ENCODE peak calls at places on chromosome 15, in four cellular contexts. One of them, this sample, is unnamed.

GRCh38 chr15:88490036-88490435 is 22.5 kb downstream of the MRPS11 start:
- DNase-seq in IMR-90: no peak
- DNase-seq in H1: no peak
- DNase-seq in mesenchymal stem cell: no peak
- DNase-seq in this sample: no peak

GRCh38 chr15:28106294-28107110 is 7.4 kb upstream of the OCA2 start:
- DNase-seq in IMR-90: no peak
- DNase-seq in H1: no peak
- DNase-seq in mesenchymal stem cell: peak; percentile 8
- DNase-seq in this sample: no peak

GRCh38 chr15:89781055-89781454 is 4.9 kb downstream of the MESP2 start:
- DNase-seq in IMR-90: no peak
- DNase-seq in H1: no peak
- DNase-seq in mesenchymal stem cell: no peak
- DNase-seq in this sample: no peak

GRCh38 chr15:93040288-93041158 is 48.5 kb downstream of the RGMA start:
- DNase-seq in IMR-90: no peak
- DNase-seq in H1: no peak
- DNase-seq in mesenchymal stem cell: no peak
- DNase-seq in this sample: no peak

GRCh38 chr15:75024102-75024636 is 779 bp downstream of the PPCDC start:
- DNase-seq in IMR-90: peak; percentile 22
- DNase-seq in H1: no peak
- DNase-seq in mesenchymal stem cell: peak; percentile 42
- DNase-seq in this sample: no peak

GRCh38 chr15:57281357-57281756 is 94.9 kb upstream of the CGNL1 start:
- DNase-seq in IMR-90: no peak
- DNase-seq in H1: no peak
- DNase-seq in mesenchymal stem cell: no peak
- DNase-seq in this sample: no peak

GRCh38 chr15:75713338-75713895 is 769 bp upstream of the CSPG4 start:
- DNase-seq in IMR-90: peak; percentile 49
- DNase-seq in H1: no peak
- DNase-seq in mesenchymal stem cell: peak; percentile 38
- DNase-seq in this sample: no peak

GRCh38 chr15:60423540-60423939 is 25.8 kb upstream of the ANXA2 start:
- DNase-seq in IMR-90: peak; percentile 92
- DNase-seq in H1: no peak
- DNase-seq in mesenchymal stem cell: peak; percentile 91
- DNase-seq in this sample: peak; percentile 46

GRCh38 chr15:41716864-41717263 is 56.7 kb downstream of the MGA start:
- DNase-seq in IMR-90: no peak
- DNase-seq in H1: no peak
- DNase-seq in mesenchymal stem cell: no peak
- DNase-seq in this sample: no peak

GRCh38 chr15:63440756-63441155 is 59.1 kb upstream of the CA12 start:
- DNase-seq in IMR-90: no peak
- DNase-seq in H1: no peak
- DNase-seq in mesenchymal stem cell: no peak
- DNase-seq in this sample: no peak

GRCh38 chr15:48402778-48403177 is 71.5 kb downstream of the DUT start:
- DNase-seq in IMR-90: no peak
- DNase-seq in H1: no peak
- DNase-seq in mesenchymal stem cell: no peak
- DNase-seq in this sample: no peak

GRCh38 chr15:74723754-74724334 is 1.5 kb downstream of the CYP1A1 start:
- DNase-seq in IMR-90: peak; percentile 46
- DNase-seq in H1: peak; percentile 49
- DNase-seq in mesenchymal stem cell: peak; percentile 80
- DNase-seq in this sample: peak; percentile 82

GRCh38 chr15:100572362-100572983 is 29.5 kb downstream of the LINS1 start:
- DNase-seq in IMR-90: peak; percentile 23
- DNase-seq in H1: no peak
- DNase-seq in mesenchymal stem cell: peak; percentile 11
- DNase-seq in this sample: no peak

GRCh38 chr15:76844096-76844495 is 61.0 kb downstream of the SCAPER start:
- DNase-seq in IMR-90: peak; percentile 10
- DNase-seq in H1: no peak
- DNase-seq in mesenchymal stem cell: peak; percentile 26
- DNase-seq in this sample: no peak

GRCh38 chr15:90644946-90645725 is 72.0 kb upstream of the BLM start:
- DNase-seq in IMR-90: no peak
- DNase-seq in H1: no peak
- DNase-seq in mesenchymal stem cell: no peak
- DNase-seq in this sample: no peak

GRCh38 chr15:42081463-42081830 is 12.9 kb downstream of the PLA2G4D start:
- DNase-seq in IMR-90: no peak
- DNase-seq in H1: peak; percentile 41
- DNase-seq in mesenchymal stem cell: no peak
- DNase-seq in this sample: no peak

GRCh38 chr15:47407692-47408091 is 309.6 kb upstream of the SEMA6D start:
- DNase-seq in IMR-90: no peak
- DNase-seq in H1: peak; percentile 53
- DNase-seq in mesenchymal stem cell: no peak
- DNase-seq in this sample: no peak

GRCh38 chr15:29322407-29322806 is 52.8 kb upstream of the NSMCE3 start:
- DNase-seq in IMR-90: peak; percentile 35
- DNase-seq in H1: no peak
- DNase-seq in mesenchymal stem cell: peak; percentile 2
- DNase-seq in this sample: no peak

GRCh38 chr15:80561500-80561899 is 133.6 kb upstream of the ABHD17C start:
- DNase-seq in IMR-90: peak; percentile 19
- DNase-seq in H1: no peak
- DNase-seq in mesenchymal stem cell: peak; percentile 27
- DNase-seq in this sample: no peak

GRCh38 chr15:72800819-72801481 is 17.4 kb upstream of the ADPGK start:
- DNase-seq in IMR-90: peak; percentile 65
- DNase-seq in H1: no peak
- DNase-seq in mesenchymal stem cell: peak; percentile 71
- DNase-seq in this sample: no peak

GRCh38 chr15:34101366-34102174 is at the start of the genes EMC7 and PGBD4:
- DNase-seq in IMR-90: peak; percentile 100
- DNase-seq in H1: peak; percentile 99
- DNase-seq in mesenchymal stem cell: peak; percentile 100
- DNase-seq in this sample: peak; percentile 96

GRCh38 chr15:83659011-83659811 is 5.3 kb downstream of the ADAMTSL3 start:
- DNase-seq in IMR-90: no peak
- DNase-seq in H1: no peak
- DNase-seq in mesenchymal stem cell: no peak
- DNase-seq in this sample: no peak

GRCh38 chr15:49242820-49243219 is 72.8 kb downstream of the GALK2 start:
- DNase-seq in IMR-90: peak; percentile 95
- DNase-seq in H1: no peak
- DNase-seq in mesenchymal stem cell: peak; percentile 91
- DNase-seq in this sample: no peak

GRCh38 chr15:100727291-100727851 is 125.0 kb downstream of the ASB7 start:
- DNase-seq in IMR-90: no peak
- DNase-seq in H1: peak; percentile 38
- DNase-seq in mesenchymal stem cell: no peak
- DNase-seq in this sample: no peak

GRCh38 chr15:57146394-57147140 is 228.1 kb downstream of the TCF12 start:
- DNase-seq in IMR-90: peak; percentile 73
- DNase-seq in H1: no peak
- DNase-seq in mesenchymal stem cell: peak; percentile 62
- DNase-seq in this sample: no peak

GRCh38 chr15:57259511-57260143 is 116.7 kb upstream of the CGNL1 start:
- DNase-seq in IMR-90: no peak
- DNase-seq in H1: peak; percentile 61
- DNase-seq in mesenchymal stem cell: no peak
- DNase-seq in this sample: peak; percentile 58

GRCh38 chr15:93566777-93567176 is 477.8 kb upstream of the RGMA start:
- DNase-seq in IMR-90: no peak
- DNase-seq in H1: no peak
- DNase-seq in mesenchymal stem cell: no peak
- DNase-seq in this sample: no peak

GRCh38 chr15:38029741-38030140 is 95.3 kb downstream of the TMCO5A start:
- DNase-seq in IMR-90: peak; percentile 86
- DNase-seq in H1: no peak
- DNase-seq in mesenchymal stem cell: no peak
- DNase-seq in this sample: no peak

GRCh38 chr15:28098360-28098765 is 752 bp downstream of the OCA2 start:
- DNase-seq in IMR-90: no peak
- DNase-seq in H1: no peak
- DNase-seq in mesenchymal stem cell: no peak
- DNase-seq in this sample: no peak

DNA sequence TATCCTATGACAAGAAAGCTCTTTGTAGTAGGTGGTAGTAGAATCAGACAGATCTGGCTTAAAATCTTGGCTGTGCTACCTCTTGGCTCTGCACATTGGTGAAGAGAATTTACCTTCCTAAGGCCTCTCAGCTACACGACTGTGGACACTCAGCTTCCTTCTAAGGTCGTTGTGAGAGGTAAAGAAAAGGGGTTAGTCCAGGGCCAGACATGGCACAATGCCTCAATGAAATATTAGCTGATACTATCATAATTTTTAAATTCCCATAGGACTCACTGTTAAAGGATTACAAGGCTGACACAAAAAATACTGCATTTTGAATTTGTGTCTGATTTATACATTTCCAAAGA is 80.4 kb downstream of the IGF1R start:
- DNase-seq in IMR-90: no peak
- DNase-seq in H1: no peak
- DNase-seq in mesenchymal stem cell: no peak
- DNase-seq in this sample: no peak
- H4K91ac ChIP-seq in IMR-90: peak overlapping the region; percentile 96
- H4K91ac ChIP-seq in H1: no peak overlapping the region
- H4K91ac ChIP-seq in mesenchymal stem cell: peak overlapping the region; percentile 91
- H4K91ac ChIP-seq in this sample: no peak overlapping the region

DNA sequence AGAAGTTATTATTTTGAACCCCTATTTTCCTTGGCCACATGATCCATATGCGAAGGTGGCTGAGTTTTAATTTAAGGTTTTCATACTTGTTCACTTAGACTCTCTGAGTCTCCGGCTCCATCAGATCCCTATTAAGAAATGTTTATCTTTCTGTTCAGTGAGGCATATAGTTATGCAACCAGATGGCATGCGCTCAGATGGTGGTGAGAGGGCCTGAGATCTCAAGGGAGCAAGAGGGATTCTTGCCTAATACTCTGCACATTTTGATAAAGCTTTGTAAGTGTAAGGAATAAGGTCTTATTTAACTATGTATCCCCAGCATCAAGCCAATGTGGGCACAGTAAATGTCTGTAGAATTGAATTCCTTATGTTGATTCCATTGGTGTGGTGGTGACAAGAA is 78.9 kb upstream of the DPH6 start:
- DNase-seq in IMR-90: peak; percentile 92
- DNase-seq in H1: no peak
- DNase-seq in mesenchymal stem cell: peak; percentile 84
- DNase-seq in this sample: no peak
- H3K9ac ChIP-seq in IMR-90: no peak overlapping the region
- H3K9ac ChIP-seq in H1: no peak overlapping the region
- H3K9ac ChIP-seq in mesenchymal stem cell: peak overlapping the region; percentile 18
- H3K9ac ChIP-seq in this sample: no peak overlapping the region

DNA sequence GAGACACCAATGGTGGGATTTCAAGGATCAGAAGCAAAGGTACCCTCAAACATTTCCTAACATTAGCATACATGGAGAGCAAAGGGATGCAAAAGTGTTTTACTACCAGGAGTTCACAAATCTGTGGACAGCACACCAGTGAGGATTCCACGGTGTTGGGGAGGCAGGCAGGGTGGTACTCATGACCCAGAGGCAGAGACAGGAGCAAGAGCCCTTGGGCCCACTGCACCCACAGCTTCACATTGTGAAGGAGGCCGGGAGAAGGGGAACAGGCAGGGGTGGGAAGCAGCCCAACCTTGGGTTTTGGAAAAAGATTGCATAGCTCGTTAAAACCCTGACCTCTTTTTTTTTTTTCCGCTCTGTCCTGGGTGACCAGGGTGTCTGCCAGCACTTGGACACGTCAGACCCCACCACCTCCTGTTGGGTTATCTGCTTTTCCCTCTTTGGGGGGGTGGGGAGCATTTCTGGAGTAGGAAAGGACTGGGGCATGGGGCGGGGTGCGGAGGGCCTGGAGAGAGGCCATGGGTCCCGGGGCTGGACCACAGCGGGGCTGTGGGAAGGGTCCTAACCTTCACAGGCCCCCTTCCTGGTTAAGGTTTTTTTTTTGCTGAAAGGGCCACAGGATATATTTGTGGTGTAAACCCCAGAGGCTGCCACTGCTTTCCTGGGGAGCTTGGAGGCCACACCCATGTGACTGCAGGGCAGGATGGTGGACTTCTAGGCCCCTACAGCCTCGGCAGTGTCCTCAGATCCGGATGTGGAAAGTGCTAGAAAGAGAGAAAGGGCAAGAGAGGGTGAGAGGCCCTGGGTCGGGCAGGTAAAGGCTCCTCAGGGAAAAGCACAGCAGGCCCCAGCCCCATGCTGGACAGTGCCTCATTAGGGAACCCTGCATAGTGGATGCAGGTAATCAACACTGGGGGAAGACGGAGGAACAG is 12.5 kb downstream of the SH2D7 start:
- DNase-seq in IMR-90: no peak
- DNase-seq in H1: no peak
- DNase-seq in mesenchymal stem cell: no peak
- DNase-seq in this sample: no peak
- H4K91ac ChIP-seq in IMR-90: no peak overlapping the region
- H4K91ac ChIP-seq in H1: no peak overlapping the region
- H4K91ac ChIP-seq in mesenchymal stem cell: peak overlapping the region; percentile 7
- H4K91ac ChIP-seq in this sample: no peak overlapping the region

DNA sequence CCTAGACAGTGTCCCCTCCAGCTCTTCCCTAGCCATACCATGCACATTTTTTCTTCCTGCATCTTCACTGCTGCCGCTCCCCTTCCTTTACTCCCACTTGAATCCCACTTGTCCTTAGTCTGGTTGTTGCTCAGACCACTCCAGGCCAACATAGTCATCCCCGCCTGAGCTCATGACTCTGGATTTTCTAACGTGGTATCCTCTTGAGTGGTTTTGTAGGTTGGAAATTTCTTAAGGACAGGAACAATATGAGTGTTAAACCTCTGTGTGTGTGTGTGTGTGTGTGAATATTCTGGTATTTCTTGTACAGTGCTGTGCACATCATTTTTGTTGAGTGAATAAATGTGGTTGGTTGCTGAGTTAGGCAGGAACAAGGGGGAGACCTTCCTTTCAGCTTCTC is 3.1 kb downstream of the BAHD1 start:
- DNase-seq in IMR-90: no peak
- DNase-seq in H1: no peak
- DNase-seq in mesenchymal stem cell: peak; percentile 49
- DNase-seq in this sample: no peak
- H3K9ac ChIP-seq in IMR-90: no peak overlapping the region
- H3K9ac ChIP-seq in H1: no peak overlapping the region
- H3K9ac ChIP-seq in mesenchymal stem cell: no peak overlapping the region
- H3K9ac ChIP-seq in this sample: no peak overlapping the region

DNA sequence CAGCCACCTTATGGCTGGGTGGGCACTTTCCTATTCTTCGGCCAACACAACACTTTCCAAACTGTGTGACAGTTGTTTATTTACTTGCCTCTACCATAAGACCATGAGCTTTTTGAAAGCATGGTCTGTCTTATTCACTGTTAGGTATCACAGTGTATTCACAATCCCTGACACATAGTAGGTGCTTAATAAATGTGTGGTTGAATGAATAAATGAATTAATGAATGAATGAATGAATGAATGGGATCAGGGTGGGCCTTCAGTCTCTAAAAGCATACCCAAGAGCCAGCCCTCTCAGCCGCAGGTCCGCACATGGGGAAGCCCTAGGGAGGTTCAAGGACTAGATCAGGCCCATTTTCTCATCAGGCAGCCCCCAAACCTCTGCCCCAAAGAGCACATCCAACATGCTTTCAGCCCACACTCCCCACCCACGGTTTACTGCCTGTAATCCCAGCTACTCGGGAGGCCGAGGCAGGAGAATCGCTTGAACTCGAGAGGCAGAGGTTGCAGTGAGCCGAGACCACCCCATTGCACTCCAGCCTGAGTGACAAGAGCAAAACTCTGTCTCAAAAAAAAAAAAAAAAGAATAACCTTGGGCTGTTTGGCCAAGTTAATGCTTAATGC is 95.9 kb downstream of the LIPC start:
- DNase-seq in IMR-90: no peak
- DNase-seq in H1: no peak
- DNase-seq in mesenchymal stem cell: no peak
- DNase-seq in this sample: no peak
- H4K91ac ChIP-seq in IMR-90: peak overlapping the region; percentile 9
- H4K91ac ChIP-seq in H1: no peak overlapping the region
- H4K91ac ChIP-seq in mesenchymal stem cell: no peak overlapping the region
- H4K91ac ChIP-seq in this sample: no peak overlapping the region

This sample was measured in neuronal stem cell.